ENCODE peak calls at places on chromosome 6, in eight cellular contexts. X, T, Z, I, M, A, H and U are unnamed samples. For H3K27me3, the result is how much of the 10 kb centered on the place peaks cover.

GRCh38 chr6:33895988-33896387 is 92.2 kb upstream of the MLN start:
- DNase-seq in X (no peak), T (no peak), Z (no peak), I (no peak), M (no peak), A (no peak), H (no peak), U (no peak)

GRCh38 chr6:138493413-138493812 is 5.9 kb downstream of the NHSL1 start:
- DNase-seq in X (no peak), T (no peak), Z (no peak), I (no peak), M (no peak), A (no peak), H (peak), U (no peak)

GRCh38 chr6:111667921-111668320 is 62.2 kb upstream of the TRAF3IP2 start:
- DNase-seq in X (no peak), T (no peak), Z (no peak), I (no peak), M (no peak), A (no peak), H (no peak), U (no peak)

GRCh38 chr6:10416863-10417641 is 2.2 kb upstream of the TFAP2A start:
- DNase-seq in X (no peak), T (no peak), Z (no peak), I (no peak), M (no peak), A (no peak), H (no peak), U (no peak)

GRCh38 chr6:32085759-32086458 is 23.2 kb downstream of the TNXB start:
- DNase-seq in X (no peak), T (no peak), Z (no peak), I (no peak), M (peak), A (no peak), H (no peak), U (peak)

GRCh38 chr6:170404036-170404435 is 97.5 kb downstream of the FAM120B start:
- DNase-seq in X (no peak), T (no peak), Z (no peak), I (no peak), M (no peak), A (no peak), H (no peak), U (no peak)

GRCh38 chr6:3294921-3295871 is 36.4 kb downstream of the PSMG4 start:
- DNase-seq in X (peak), T (no peak), Z (no peak), I (no peak), M (peak), A (no peak), H (no peak), U (no peak)

GRCh38 chr6:27091661-27092315 is 155.7 kb upstream of the PRSS16 start:
- DNase-seq in X (no peak), T (no peak), Z (peak), I (peak), M (no peak), A (no peak), H (no peak), U (peak)

GRCh38 chr6:21885101-21885500 is 291.6 kb downstream of the SOX4 start:
- DNase-seq in X (no peak), T (no peak), Z (no peak), I (no peak), M (no peak), A (no peak), H (no peak), U (no peak)

GRCh38 chr6:32854376-32855178 is 585 bp downstream of the PSMB9 start:
- DNase-seq in X (peak), T (peak), Z (no peak), I (no peak), M (peak), A (peak), H (peak), U (peak)

GRCh38 chr6:50147371-50147770 is 97.6 kb upstream of the DEFB112 start:
- DNase-seq in X (no peak), T (no peak), Z (no peak), I (no peak), M (no peak), A (no peak), H (no peak), U (no peak)

GRCh38 chr6:98904096-98904495 is 43.6 kb downstream of the FBXL4 start:
- DNase-seq in X (no peak), T (no peak), Z (no peak), I (peak), M (no peak), A (no peak), H (no peak), U (no peak)

GRCh38 chr6:110137924-110138887 is 41.3 kb downstream of the WASF1 start:
- DNase-seq in X (no peak), T (no peak), Z (no peak), I (no peak), M (no peak), A (no peak), H (no peak), U (no peak)

GRCh38 chr6:118993358-118993757 is 58.4 kb upstream of the MCM9 start:
- DNase-seq in X (no peak), T (no peak), Z (no peak), I (no peak), M (no peak), A (no peak), H (no peak), U (no peak)

GRCh38 chr6:111818539-111819226 is 54.6 kb downstream of the FYN start:
- DNase-seq in X (no peak), T (no peak), Z (no peak), I (no peak), M (no peak), A (no peak), H (no peak), U (no peak)

GRCh38 chr6:26536571-26537159 is 1.5 kb upstream of the HMGN4 start:
- DNase-seq in X (peak), T (no peak), Z (no peak), I (peak), M (no peak), A (no peak), H (no peak), U (peak)

GRCh38 chr6:14910692-14911547 is 334.9 kb upstream of the JARID2 start:
- DNase-seq in X (peak), T (no peak), Z (no peak), I (no peak), M (peak), A (peak), H (no peak), U (peak)
- TF ChIP-seq POLR2AphosphoS5 in X (peak), T (no peak), Z (no peak), I (no peak), M (peak), A (no peak), H (no peak), U (peak)

DNA sequence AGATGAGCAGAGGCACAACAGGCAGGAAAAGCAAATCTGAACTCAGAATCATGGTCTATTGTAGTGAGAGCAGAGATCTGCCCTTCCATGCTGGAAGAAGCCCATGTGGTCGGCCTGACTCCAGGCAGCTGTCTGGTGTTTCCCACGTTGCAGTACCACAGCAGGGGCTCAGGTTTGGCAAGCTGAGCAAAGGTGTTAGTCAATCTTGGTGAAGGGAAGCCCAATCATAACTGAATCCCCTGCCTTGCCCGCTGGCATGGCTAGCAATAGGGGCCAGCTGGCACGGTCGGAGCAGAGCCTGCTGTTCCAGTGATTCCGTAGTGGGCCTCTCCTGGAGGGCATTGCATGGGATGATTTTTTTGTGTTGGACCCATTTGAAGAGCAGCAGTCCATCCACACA is 17.8 kb upstream of the CCR6 start:
- DNase-seq in X (no peak), T (no peak), Z (no peak), I (no peak), M (peak), A (no peak), H (no peak), U (no peak)
- H3K27me3 ChIP-seq in X (under half), T (under half), Z (under half), I (under half), M (under half), A (under half), H (under half), U (under half)

GRCh38 chr6:1382331-1382882 is 7.0 kb upstream of the FOXF2 start:
- DNase-seq in X (no peak), T (no peak), Z (no peak), I (no peak), M (no peak), A (no peak), H (no peak), U (no peak)
- TF ChIP-seq POLR2AphosphoS5 in X (peak), T (no peak), Z (no peak), I (no peak), M (no peak), A (no peak), H (no peak), U (no peak)

GRCh38 chr6:157232161-157232895 is 91.0 kb downstream of the TMEM242 start:
- DNase-seq in X (peak), T (no peak), Z (no peak), I (no peak), M (no peak), A (no peak), H (no peak), U (no peak)
- H3K27me3 ChIP-seq in X (under half), T (under half), Z (under half), I (under half), M (under half), A (under half), H (under half), U (under half)

GRCh38 chr6:43575772-43576551 is at the start of the genes POLH and XPO5:
- DNase-seq in X (peak), T (peak), Z (peak), I (peak), M (peak), A (peak), H (peak), U (peak)
- TF ChIP-seq POLR2AphosphoS5 in X (peak), T (peak), Z (peak), I (peak), M (peak), A (peak), H (peak), U (peak)

DNA sequence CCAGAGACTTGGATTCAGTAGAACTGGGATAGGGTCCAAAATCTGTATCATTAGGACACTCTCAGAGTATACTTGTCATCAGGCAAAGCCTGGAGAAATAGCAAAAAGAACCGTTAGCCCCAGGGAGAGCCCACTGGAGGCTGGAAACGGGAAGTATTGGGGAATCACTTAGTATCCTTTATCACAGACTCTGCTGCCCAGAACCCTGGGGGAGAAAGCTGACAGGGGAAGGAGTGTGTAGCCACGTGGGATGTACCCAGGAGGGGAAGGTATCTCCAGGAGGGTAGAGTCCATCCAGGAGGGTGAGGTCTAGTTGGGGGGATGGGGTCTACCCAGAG is 107.2 kb downstream of the LY86 start:
- DNase-seq in X (no peak), T (no peak), Z (no peak), I (no peak), M (no peak), A (no peak), H (no peak), U (no peak)
- H3K27me3 ChIP-seq in X (under half), T (under half), Z (under half), I (under half), M (under half), A (under half), H (under half), U (under half)

GRCh38 chr6:126923807-126924206 is 194.7 kb upstream of the RSPO3 start:
- DNase-seq in X (no peak), T (no peak), Z (no peak), I (no peak), M (no peak), A (no peak), H (no peak), U (no peak)
- TF ChIP-seq POLR2AphosphoS5 in X (no peak), T (no peak), Z (no peak), I (no peak), M (no peak), A (no peak), H (no peak), U (no peak)

GRCh38 chr6:108156180-108156937 is 9.5 kb upstream of the NR2E1 start:
- DNase-seq in X (no peak), T (no peak), Z (no peak), I (no peak), M (no peak), A (no peak), H (peak), U (no peak)
- H3K27me3 ChIP-seq in X (under half), T (under half), Z (under half), I (half or more), M (half or more), A (half or more), H (under half), U (half or more)

GRCh38 chr6:116370717-116371383 is at the start of gene DSE:
- DNase-seq in X (peak), T (peak), Z (no peak), I (peak), M (peak), A (peak), H (peak), U (peak)

GRCh38 chr6:116370328-116370716 is 425 bp upstream of the DSE start:
- DNase-seq in X (no peak), T (peak), Z (peak), I (no peak), M (no peak), A (no peak), H (peak), U (no peak)

GRCh38 chr6:116369540-116370327 is 1.0 kb upstream of the DSE start:
- DNase-seq in X (no peak), T (peak), Z (no peak), I (no peak), M (no peak), A (no peak), H (no peak), U (peak)

GRCh38 chr6:116373300-116373699 is 2.6 kb downstream of the DSE start:
- DNase-seq in X (no peak), T (no peak), Z (no peak), I (no peak), M (no peak), A (no peak), H (no peak), U (no peak)

DNA sequence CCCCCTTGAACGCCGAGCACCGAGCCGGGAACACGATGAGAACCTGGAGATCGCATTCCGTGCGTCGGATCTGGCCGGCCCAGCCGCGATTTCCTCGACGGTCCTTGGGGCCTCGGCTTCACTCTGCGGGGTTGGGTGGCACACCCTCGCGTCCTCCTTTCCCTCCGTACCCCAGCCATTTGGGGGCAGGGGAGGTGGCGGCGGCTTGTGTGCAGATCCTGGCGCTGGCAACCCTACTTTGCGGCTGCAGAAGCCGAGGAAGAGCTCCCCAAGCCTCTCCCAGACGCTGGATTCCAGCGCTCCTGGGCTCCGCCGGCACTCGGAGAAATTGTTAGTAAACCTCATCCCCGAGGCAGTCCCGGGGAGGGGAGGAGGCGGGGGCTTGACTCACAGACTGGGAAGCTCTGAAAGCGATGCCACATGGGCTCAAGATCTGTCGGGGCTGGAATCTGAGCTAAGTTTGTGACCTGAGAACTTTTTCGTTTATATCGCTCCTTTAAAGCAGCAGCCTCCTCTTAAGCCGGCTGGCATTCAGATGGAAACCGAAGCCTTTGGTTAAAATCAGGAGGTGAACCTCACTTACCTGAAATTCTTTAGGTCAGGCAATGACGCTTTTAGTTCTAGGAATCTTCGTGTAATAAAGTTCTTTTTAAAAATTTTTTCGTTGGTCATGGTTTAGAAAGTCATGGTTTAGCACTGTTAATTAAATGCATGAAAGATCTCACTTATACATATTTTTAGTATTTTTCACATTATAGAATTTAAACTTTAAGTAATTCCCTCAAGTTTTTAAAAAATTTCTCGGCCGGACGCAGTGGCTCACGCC is 850 bp downstream of the DSE start:
- DNase-seq in X (peak), T (no peak), Z (peak), I (peak), M (peak), A (peak), H (peak), U (no peak)
- TF ChIP-seq POLR2AphosphoS5 in X (peak), T (peak), Z (peak), I (no peak), M (peak), A (peak), H (no peak), U (no peak)